ENCODE peak calls at places on chromosomes 16 and 17, in four cellular contexts. U, S, M and A are unnamed samples.

GRCh38 chr16:80285089-80285488 is 255.7 kb upstream of the DYNLRB2 start:
- DNase-seq in U (no peak), S (no peak), M (peak; percentile 31), A (no peak)

GRCh38 chr16:89629827-89630610 is 16.6 kb downstream of the DPEP1 start:
- DNase-seq in U (no peak), S (no peak), M (no peak), A (no peak)

GRCh38 chr16:820730-821129 is 20.2 kb upstream of the GNG13 start:
- DNase-seq in U (no peak), S (no peak), M (no peak), A (no peak)

GRCh38 chr17:158379-158778 is 21.0 kb downstream of the SCGB1C2 start:
- DNase-seq in U (no peak), S (no peak), M (no peak), A (no peak)

GRCh38 chr17:47413872-47414271 is 90.1 kb downstream of the EFCAB13 start:
- DNase-seq in U (no peak), S (no peak), M (no peak), A (no peak)

GRCh38 chr17:75900691-75901533 is 3.8 kb downstream of the MRPL38 start:
- DNase-seq in U (no peak), S (no peak), M (no peak), A (no peak)

GRCh38 chr17:75504347-75505151 is 10.8 kb downstream of the CASKIN2 start:
- DNase-seq in U (no peak), S (peak; percentile 35), M (peak; percentile 11), A (peak; percentile 25)

GRCh38 chr16:10805362-10805761 is 13.2 kb downstream of the TVP23A start:
- DNase-seq in U (no peak), S (no peak), M (no peak), A (no peak)

GRCh38 chr17:66833201-66833600 is 1.7 kb upstream of the CACNG5 start:
- DNase-seq in U (no peak), S (no peak), M (no peak), A (no peak)

GRCh38 chr17:27481327-27481726 is 25.1 kb downstream of the KSR1 start:
- DNase-seq in U (no peak), S (no peak), M (no peak), A (peak; percentile 40)

GRCh38 chr17:16122697-16123434 is 92.5 kb downstream of the NCOR1 start:
- DNase-seq in U (no peak), S (no peak), M (no peak), A (no peak)

GRCh38 chr17:40099627-40100418 is 566 bp downstream of the NR1D1 start:
- DNase-seq in U (no peak), S (no peak), M (no peak), A (no peak)

GRCh38 chr16:56372938-56373337 is 52.4 kb downstream of the AMFR start:
- DNase-seq in U (no peak), S (no peak), M (no peak), A (no peak)

GRCh38 chr16:16155234-16155633 is 68.1 kb downstream of the ABCC6 start:
- DNase-seq in U (no peak), S (no peak), M (no peak), A (no peak)

GRCh38 chr16:22203091-22203490 is 3.0 kb upstream of the EEF2K start:
- DNase-seq in U (no peak), S (no peak), M (no peak), A (no peak)

GRCh38 chr17:77691216-77692085 is 267.1 kb upstream of the TNRC6C start:
- DNase-seq in U (no peak), S (no peak), M (no peak), A (no peak)

GRCh38 chr16:88118376-88118775 is 167.1 kb downstream of the BANP start:
- DNase-seq in U (no peak), S (no peak), M (no peak), A (no peak)

GRCh38 chr17:49753959-49754391 is 10.0 kb downstream of the FAM117A start:
- DNase-seq in U (peak; percentile 37), S (no peak), M (no peak), A (no peak)

GRCh38 chr16:49779979-49780378 is 75.9 kb downstream of the ZNF423 start:
- DNase-seq in U (no peak), S (no peak), M (no peak), A (no peak)

GRCh38 chr16:2500937-2501750 is 12.6 kb upstream of the ATP6V0C start:
- DNase-seq in U (peak; percentile 85), S (peak; percentile 88), M (peak; percentile 87), A (peak; percentile 78)

GRCh38 chr16:76574651-76575050 is 297.4 kb downstream of the CNTNAP4 start:
- DNase-seq in U (no peak), S (no peak), M (no peak), A (no peak)

GRCh38 chr16:54191592-54191991 is 95.0 kb downstream of the IRX3 start:
- DNase-seq in U (no peak), S (no peak), M (no peak), A (no peak)

GRCh38 chr17:352421-353212 is at the start of gene RPH3AL:
- DNase-seq in U (peak; percentile 69), S (peak; percentile 80), M (peak; percentile 83), A (no peak)

GRCh38 chr17:40190197-40191021 is 13.1 kb downstream of the RAPGEFL1 start:
- DNase-seq in U (no peak), S (peak; percentile 34), M (peak; percentile 42), A (peak; percentile 23)

GRCh38 chr17:32104158-32104557 is 38.1 kb upstream of the RHOT1 start:
- DNase-seq in U (no peak), S (no peak), M (no peak), A (no peak)

GRCh38 chr17:34269969-34270368 is at the start of gene CCL7:
- DNase-seq in U (no peak), S (no peak), M (peak; percentile 60), A (no peak)

GRCh38 chr16:50804290-50804907 is 62.5 kb downstream of the CYLD start:
- DNase-seq in U (no peak), S (peak; percentile 36), M (no peak), A (no peak)

GRCh38 chr17:37770631-37771518 is 26.0 kb upstream of the HNF1B start:
- DNase-seq in U (peak; percentile 10), S (peak; percentile 71), M (peak; percentile 63), A (peak; percentile 13)

GRCh38 chr17:38507436-38507835 is 79.2 kb downstream of the ARHGAP23 start:
- DNase-seq in U (no peak), S (no peak), M (no peak), A (no peak)

GRCh38 chr17:9346296-9346926 is 229.2 kb downstream of the STX8 start:
- DNase-seq in U (no peak), S (no peak), M (peak; percentile 94), A (no peak)

GRCh38 chr17:75364078-75364477 is 41.4 kb downstream of the GRB2 start:
- DNase-seq in U (no peak), S (no peak), M (peak; percentile 81), A (no peak)

GRCh38 chr16:67543582-67543981 is 15.0 kb downstream of the RIPOR1 start:
- DNase-seq in U (no peak), S (no peak), M (no peak), A (no peak)

GRCh38 chr16:65697061-65697460 is 575.2 kb upstream of the CDH11 start:
- DNase-seq in U (no peak), S (no peak), M (no peak), A (no peak)

GRCh38 chr16:28063611-28064061 is at the start of gene GSG1L:
- DNase-seq in U (no peak), S (peak; percentile 37), M (no peak), A (no peak)

GRCh38 chr17:47957591-47958490 is at the start of gene PRR15L:
- DNase-seq in U (no peak), S (no peak), M (no peak), A (no peak)

GRCh38 chr16:68234188-68235104 is 1.5 kb downstream of the ESRP2 start:
- DNase-seq in U (no peak), S (no peak), M (no peak), A (no peak)

GRCh38 chr17:7347630-7348477 is 4.1 kb upstream of the KCTD11 start:
- DNase-seq in U (no peak), S (no peak), M (no peak), A (no peak)

GRCh38 chr17:7351665-7352558 is at the start of gene KCTD11:
- DNase-seq in U (peak; percentile 91), S (peak; percentile 94), M (peak; percentile 94), A (peak; percentile 62)

GRCh38 chr17:7346761-7347614 is 5.0 kb upstream of the KCTD11 start:
- DNase-seq in U (no peak), S (no peak), M (no peak), A (no peak)

GRCh38 chr17:7352559-7352889 is 562 bp downstream of the KCTD11 start:
- DNase-seq in U (no peak), S (no peak), M (no peak), A (no peak)

GRCh38 chr17:7348478-7349242 is 3.3 kb upstream of the KCTD11 start:
- DNase-seq in U (no peak), S (no peak), M (no peak), A (no peak)
- H3K27ac ChIP-seq in U (no peak overlapping the region), S (no peak overlapping the region), M (no peak overlapping the region), A (no peak overlapping the region)

DNA sequence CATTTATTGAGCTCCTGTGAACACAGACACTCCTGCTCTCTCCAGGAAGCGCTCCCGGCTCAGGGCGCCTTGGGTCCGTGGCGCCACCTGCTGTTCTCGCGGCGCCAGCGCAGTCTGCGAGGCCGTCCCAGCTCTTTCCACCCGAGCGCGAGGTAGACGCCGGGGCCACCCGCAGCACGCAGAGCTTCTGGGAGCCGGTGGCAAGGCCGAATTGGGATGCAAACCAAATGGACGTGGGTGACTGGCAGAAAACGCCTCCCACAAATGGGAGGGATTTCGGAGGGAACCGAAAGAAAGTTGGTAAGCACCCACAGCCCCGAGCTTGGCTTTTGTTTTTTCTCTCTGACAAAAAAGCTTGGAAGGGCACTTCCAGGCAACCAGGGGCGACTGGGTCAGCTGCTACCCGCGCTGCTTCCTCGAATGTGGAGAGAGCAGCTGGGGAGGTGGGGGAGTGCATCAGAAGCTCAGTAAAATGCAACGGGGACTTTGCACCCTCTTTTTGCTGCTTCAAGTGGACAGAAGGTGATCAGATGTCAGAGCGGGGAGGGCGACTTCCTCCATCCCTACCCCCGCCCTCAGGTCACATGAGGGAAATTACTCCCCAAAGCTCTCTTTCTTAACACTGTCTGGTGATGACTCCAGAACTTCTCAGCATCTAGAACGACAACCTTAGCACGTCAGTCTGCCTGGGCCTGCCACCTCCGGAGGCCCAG is 13.5 kb upstream of the N4BP1 start:
- DNase-seq in U (peak; percentile 79), S (peak; percentile 85), M (peak; percentile 87), A (peak; percentile 82)
- H3K27me3 ChIP-seq in U (no peaks in the 10 kb centered on the region), S (no peaks in the 10 kb centered on the region), M (peaks cover 10% of the 10 kb centered on the region), A (no peaks in the 10 kb centered on the region)

GRCh38 chr16:12379318-12379717 is 402.8 kb downstream of the SNX29 start:
- DNase-seq in U (no peak), S (no peak), M (no peak), A (no peak)

GRCh38 chr16:12371497-12371896 is 395.0 kb downstream of the SNX29 start:
- DNase-seq in U (no peak), S (no peak), M (no peak), A (no peak)

GRCh38 chr16:12377497-12377896 is 401.0 kb downstream of the SNX29 start:
- DNase-seq in U (no peak), S (no peak), M (no peak), A (no peak)

GRCh38 chr16:12375341-12375740 is 398.8 kb downstream of the SNX29 start:
- DNase-seq in U (no peak), S (no peak), M (no peak), A (no peak)
- H3K27ac ChIP-seq in U (no peak overlapping the region), S (no peak overlapping the region), M (no peak overlapping the region), A (no peak overlapping the region)

GRCh38 chr16:30026449-30026848 is 3.5 kb downstream of the C16orf92 start:
- DNase-seq in U (no peak), S (no peak), M (no peak), A (no peak)
- H3K27me3 ChIP-seq in U (peaks cover 47% of the 10 kb centered on the region), S (peaks cover 20% of the 10 kb centered on the region), M (peaks cover 67% of the 10 kb centered on the region), A (peaks cover 29% of the 10 kb centered on the region)

GRCh38 chr17:44077595-44077909 is 7.0 kb downstream of the G6PC3 start:
- DNase-seq in U (no peak), S (no peak), M (no peak), A (no peak)
- H3K27ac ChIP-seq in U (no peak overlapping the region), S (peak overlapping the region; percentile 69), M (no peak overlapping the region), A (no peak overlapping the region)